ENCODE peak calls at places on chromosomes 16 and 17, in seven cellular contexts. One of them, this sample, is unnamed.
A peak's percentile ranks its signal among the peaks of the same experiment; 100 is the strongest.

GRCh38 chr17:56850591-56850990 is 16.6 kb downstream of the DGKE start:
- DNase-seq in mesendoderm: no peak
- DNase-seq in IMR-90: no peak
- DNase-seq in H1: no peak
- DNase-seq in neuronal stem cell: no peak
- DNase-seq in mesenchymal stem cell: no peak
- DNase-seq in trophoblast cell: no peak
- DNase-seq in this sample: no peak

GRCh38 chr16:24980077-24980793 is 34.9 kb downstream of the ARHGAP17 start:
- DNase-seq in neuronal stem cell: no peak
- DNase-seq in mesendoderm: no peak
- DNase-seq in trophoblast cell: peak; percentile 92
- DNase-seq in H1: no peak
- DNase-seq in IMR-90: no peak
- DNase-seq in mesenchymal stem cell: no peak
- DNase-seq in this sample: peak; percentile 19

GRCh38 chr17:7848131-7848579 is 6.7 kb upstream of the TMEM88 start:
- DNase-seq in H1: no peak
- DNase-seq in IMR-90: no peak
- DNase-seq in mesenchymal stem cell: no peak
- DNase-seq in mesendoderm: no peak
- DNase-seq in trophoblast cell: no peak
- DNase-seq in neuronal stem cell: no peak
- DNase-seq in this sample: no peak

GRCh38 chr16:75383141-75383540 is 50.2 kb downstream of the CFDP1 start:
- DNase-seq in trophoblast cell: no peak
- DNase-seq in mesendoderm: no peak
- DNase-seq in IMR-90: no peak
- DNase-seq in neuronal stem cell: no peak
- DNase-seq in H1: no peak
- DNase-seq in mesenchymal stem cell: no peak
- DNase-seq in this sample: no peak

GRCh38 chr17:45834471-45835396 is 9.9 kb upstream of the SPPL2C start:
- DNase-seq in trophoblast cell: peak; percentile 44
- DNase-seq in H1: no peak
- DNase-seq in mesenchymal stem cell: no peak
- DNase-seq in IMR-90: no peak
- DNase-seq in mesendoderm: peak; percentile 27
- DNase-seq in neuronal stem cell: no peak
- DNase-seq in this sample: no peak

GRCh38 chr17:38403491-38403890 is 24.8 kb upstream of the ARHGAP23 start:
- DNase-seq in H1: no peak
- DNase-seq in neuronal stem cell: no peak
- DNase-seq in IMR-90: peak; percentile 20
- DNase-seq in mesenchymal stem cell: peak; percentile 75
- DNase-seq in mesendoderm: peak; percentile 67
- DNase-seq in trophoblast cell: no peak
- DNase-seq in this sample: peak; percentile 50

GRCh38 chr17:17300624-17301568 is 2.3 kb upstream of the NT5M start:
- DNase-seq in IMR-90: peak; percentile 51
- DNase-seq in mesenchymal stem cell: peak; percentile 72
- DNase-seq in H1: peak; percentile 93
- DNase-seq in trophoblast cell: peak; percentile 83
- DNase-seq in neuronal stem cell: peak; percentile 71
- DNase-seq in mesendoderm: peak; percentile 98
- DNase-seq in this sample: peak; percentile 99

GRCh38 chr17:1606352-1606985 is 22.2 kb downstream of the SLC43A2 start:
- DNase-seq in neuronal stem cell: no peak
- DNase-seq in mesendoderm: no peak
- DNase-seq in H1: no peak
- DNase-seq in trophoblast cell: no peak
- DNase-seq in mesenchymal stem cell: no peak
- DNase-seq in IMR-90: no peak
- DNase-seq in this sample: no peak

GRCh38 chr17:7574176-7574953 is 5.1 kb upstream of the CD68 start:
- DNase-seq in mesendoderm: no peak
- DNase-seq in mesenchymal stem cell: no peak
- DNase-seq in neuronal stem cell: no peak
- DNase-seq in trophoblast cell: no peak
- DNase-seq in H1: no peak
- DNase-seq in IMR-90: peak; percentile 28
- DNase-seq in this sample: no peak

GRCh38 chr17:73196500-73196899 is 3.6 kb downstream of the COG1 start:
- DNase-seq in mesenchymal stem cell: peak; percentile 12
- DNase-seq in trophoblast cell: peak; percentile 64
- DNase-seq in IMR-90: no peak
- DNase-seq in H1: peak; percentile 53
- DNase-seq in neuronal stem cell: no peak
- DNase-seq in mesendoderm: peak; percentile 71
- DNase-seq in this sample: peak; percentile 85

DNA sequence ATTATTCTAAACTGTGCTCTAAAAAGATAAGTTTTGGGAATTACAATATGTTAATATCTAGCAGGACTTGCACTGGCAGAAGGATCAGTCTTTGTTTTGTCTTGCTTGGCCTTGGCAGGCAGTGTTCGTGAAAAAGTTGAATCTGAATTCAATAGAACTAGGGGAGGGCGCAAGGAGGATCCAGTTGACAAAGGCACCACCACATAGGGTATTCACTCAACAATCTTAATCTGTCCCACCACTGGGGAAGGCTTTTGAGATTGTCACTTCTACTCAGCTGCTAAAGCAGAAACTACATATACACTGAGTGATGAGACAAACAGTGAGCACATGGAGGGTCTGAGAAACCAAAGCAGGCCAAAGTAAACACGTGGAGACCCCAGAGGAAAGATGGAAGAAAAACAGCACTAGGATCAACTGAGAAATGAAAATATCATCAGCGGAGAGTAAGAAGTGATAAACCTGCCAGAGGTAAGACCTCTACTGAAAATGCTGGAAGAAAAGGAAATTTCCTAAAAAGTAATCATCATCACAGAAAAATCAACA is 2.4 kb downstream of the AMFR start:
- DNase-seq in mesendoderm: peak; percentile 46
- DNase-seq in IMR-90: no peak
- DNase-seq in neuronal stem cell: no peak
- DNase-seq in mesenchymal stem cell: no peak
- DNase-seq in H1: no peak
- DNase-seq in trophoblast cell: no peak
- DNase-seq in this sample: no peak
- H3K4me2 ChIP-seq in mesendoderm: peak overlapping the region; percentile 18
- H3K4me2 ChIP-seq in IMR-90: peak overlapping the region; percentile 59
- H3K4me2 ChIP-seq in neuronal stem cell: no peak overlapping the region
- H3K4me2 ChIP-seq in mesenchymal stem cell: no peak overlapping the region
- H3K4me2 ChIP-seq in H1: no peak overlapping the region
- H3K4me2 ChIP-seq in trophoblast cell: no peak overlapping the region
- H3K4me2 ChIP-seq in this sample: no peak overlapping the region

DNA sequence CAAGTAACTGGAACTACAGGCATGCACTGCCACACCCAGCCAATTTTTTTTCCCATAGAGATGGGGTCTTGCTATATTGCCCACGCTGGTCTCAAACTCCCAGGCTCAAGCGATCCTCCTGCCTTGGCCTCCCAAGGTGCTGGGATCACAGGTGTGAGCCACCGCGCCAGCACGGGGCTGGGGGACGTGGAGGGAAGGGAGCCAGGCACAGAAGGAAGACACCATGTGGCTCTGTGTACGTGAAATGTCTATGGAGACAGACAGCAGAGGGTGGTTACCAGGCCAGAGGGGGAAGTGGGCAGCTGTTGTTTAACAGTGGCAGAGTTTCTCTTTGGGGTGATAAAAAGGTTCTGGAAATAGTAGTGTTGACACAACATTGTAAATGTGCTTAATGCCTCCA is 4.6 kb upstream of the PIEZO1 start:
- DNase-seq in mesendoderm: no peak
- DNase-seq in trophoblast cell: no peak
- DNase-seq in neuronal stem cell: no peak
- DNase-seq in IMR-90: no peak
- DNase-seq in mesenchymal stem cell: no peak
- DNase-seq in H1: no peak
- DNase-seq in this sample: no peak
- H3K23ac ChIP-seq in mesendoderm: no peak overlapping the region
- H3K23ac ChIP-seq in trophoblast cell: no peak overlapping the region
- H3K23ac ChIP-seq in neuronal stem cell: no peak overlapping the region
- H3K23ac ChIP-seq in IMR-90: no peak overlapping the region
- H3K23ac ChIP-seq in mesenchymal stem cell: no peak overlapping the region
- H3K23ac ChIP-seq in H1: no peak overlapping the region
- H3K23ac ChIP-seq in this sample: no peak overlapping the region

GRCh38 chr16:12879812-12880211 is 21.6 kb upstream of the SHISA9 start:
- DNase-seq in trophoblast cell: no peak
- DNase-seq in IMR-90: no peak
- DNase-seq in mesenchymal stem cell: no peak
- DNase-seq in H1: no peak
- DNase-seq in neuronal stem cell: no peak
- DNase-seq in mesendoderm: no peak
- DNase-seq in this sample: no peak

GRCh38 chr16:12876778-12877177 is 24.6 kb upstream of the SHISA9 start:
- DNase-seq in H1: no peak
- DNase-seq in trophoblast cell: no peak
- DNase-seq in mesendoderm: no peak
- DNase-seq in neuronal stem cell: no peak
- DNase-seq in IMR-90: no peak
- DNase-seq in mesenchymal stem cell: no peak
- DNase-seq in this sample: no peak

GRCh38 chr16:12878973-12879372 is 22.4 kb upstream of the SHISA9 start:
- DNase-seq in H1: no peak
- DNase-seq in IMR-90: no peak
- DNase-seq in mesendoderm: no peak
- DNase-seq in mesenchymal stem cell: no peak
- DNase-seq in neuronal stem cell: no peak
- DNase-seq in trophoblast cell: no peak
- DNase-seq in this sample: no peak

GRCh38 chr16:12881182-12881581 is 20.2 kb upstream of the SHISA9 start:
- DNase-seq in mesendoderm: no peak
- DNase-seq in neuronal stem cell: no peak
- DNase-seq in H1: no peak
- DNase-seq in trophoblast cell: no peak
- DNase-seq in mesenchymal stem cell: no peak
- DNase-seq in IMR-90: no peak
- DNase-seq in this sample: no peak

GRCh38 chr16:12881771-12882170 is 19.6 kb upstream of the SHISA9 start:
- DNase-seq in H1: no peak
- DNase-seq in neuronal stem cell: no peak
- DNase-seq in mesendoderm: no peak
- DNase-seq in trophoblast cell: no peak
- DNase-seq in mesenchymal stem cell: no peak
- DNase-seq in IMR-90: no peak
- DNase-seq in this sample: no peak
- H3K4me2 ChIP-seq in H1: no peak overlapping the region
- H3K4me2 ChIP-seq in neuronal stem cell: no peak overlapping the region
- H3K4me2 ChIP-seq in mesendoderm: no peak overlapping the region
- H3K4me2 ChIP-seq in trophoblast cell: no peak overlapping the region
- H3K4me2 ChIP-seq in mesenchymal stem cell: no peak overlapping the region
- H3K4me2 ChIP-seq in IMR-90: no peak overlapping the region
- H3K4me2 ChIP-seq in this sample: no peak overlapping the region

GRCh38 chr16:31114468-31114867 is 3.0 kb upstream of the KAT8 start:
- DNase-seq in IMR-90: no peak
- DNase-seq in trophoblast cell: no peak
- DNase-seq in H1: no peak
- DNase-seq in mesenchymal stem cell: no peak
- DNase-seq in mesendoderm: no peak
- DNase-seq in neuronal stem cell: no peak
- DNase-seq in this sample: no peak
- H3K23ac ChIP-seq in IMR-90: no peak overlapping the region
- H3K23ac ChIP-seq in trophoblast cell: no peak overlapping the region
- H3K23ac ChIP-seq in H1: no peak overlapping the region
- H3K23ac ChIP-seq in mesenchymal stem cell: no peak overlapping the region
- H3K23ac ChIP-seq in mesendoderm: no peak overlapping the region
- H3K23ac ChIP-seq in neuronal stem cell: no peak overlapping the region
- H3K23ac ChIP-seq in this sample: no peak overlapping the region

This sample was measured in H9.